ENCODE peak calls at places on chromosomes 6 and 20, in five cellular contexts. I is heart left ventricle, N is pancreas, R is kidney epithelial cell, Q is left ventricle myocardium inferior. D is an unnamed sample.

GRCh38 chr6:23349521-23350147 is 776.4 kb upstream of the NRSN1 start:
- DNase-seq in I (no peak), N (no peak), R (peak; percentile 50), Q (no peak), D (peak; percentile 93)

GRCh38 chr6:81793811-81794210 is 41.3 kb upstream of the TENT5A start:
- DNase-seq in I (no peak), N (no peak), R (no peak), Q (no peak), D (peak; percentile 76)

GRCh38 chr6:159067334-159067733 is 22.5 kb upstream of the TAGAP start:
- DNase-seq in I (no peak), N (no peak), R (no peak), Q (no peak), D (peak; percentile 17)

GRCh38 chr6:40960784-40961430 is 78.1 kb downstream of the UNC5CL start:
- DNase-seq in I (no peak), N (no peak), R (no peak), Q (no peak), D (peak; percentile 36)

GRCh38 chr6:39005774-39006173 is 42.8 kb upstream of the GLP1R start:
- DNase-seq in I (no peak), N (peak; percentile 46), R (no peak), Q (no peak), D (no peak)

GRCh38 chr6:134678436-134678889 is 271.4 kb downstream of the ALDH8A1 start:
- DNase-seq in I (peak; percentile 76), N (peak; percentile 64), R (peak; percentile 37), Q (peak; percentile 62), D (peak; percentile 89)

GRCh38 chr20:2603816-2604505 is 48.5 kb upstream of the NOP56 start:
- DNase-seq in I (no peak), N (no peak), R (no peak), Q (no peak), D (no peak)

GRCh38 chr6:113329942-113330897 is 526.9 kb upstream of the MARCKS start:
- DNase-seq in I (no peak), N (no peak), R (no peak), Q (no peak), D (no peak)

GRCh38 chr20:60407011-60407771 is 449.0 kb downstream of the CDH26 start:
- DNase-seq in I (no peak), N (no peak), R (no peak), Q (no peak), D (no peak)

GRCh38 chr20:49280463-49281058 is 2.7 kb upstream of the ZNFX1 start:
- DNase-seq in I (no peak), N (no peak), R (no peak), Q (no peak), D (no peak)

GRCh38 chr20:62735331-62735821 is 26.7 kb downstream of the NTSR1 start:
- DNase-seq in I (peak; percentile 18), N (peak; percentile 20), R (no peak), Q (no peak), D (no peak)

GRCh38 chr6:28357036-28357435 is 7.3 kb downstream of the ZKSCAN3 start:
- DNase-seq in I (no peak), N (no peak), R (no peak), Q (no peak), D (peak; percentile 7)

GRCh38 chr6:45808041-45808440 is 207.6 kb downstream of the CLIC5 start:
- DNase-seq in I (no peak), N (no peak), R (no peak), Q (no peak), D (no peak)

GRCh38 chr6:162626869-162627268 is 100.7 kb downstream of the PRKN start:
- DNase-seq in I (no peak), N (no peak), R (no peak), Q (no peak), D (no peak)

GRCh38 chr6:43895656-43896055 is 125.6 kb downstream of the VEGFA start:
- DNase-seq in I (no peak), N (no peak), R (no peak), Q (no peak), D (no peak)

GRCh38 chr20:33159713-33160112 is 8.2 kb upstream of the BPIFA2 start:
- DNase-seq in I (no peak), N (no peak), R (no peak), Q (no peak), D (no peak)

GRCh38 chr6:35128496-35128895 is 12.6 kb downstream of the TCP11 start:
- DNase-seq in I (no peak), N (no peak), R (no peak), Q (no peak), D (no peak)

GRCh38 chr6:48628316-48628715 is 517.3 kb upstream of the PTCHD4 start:
- DNase-seq in I (no peak), N (no peak), R (no peak), Q (no peak), D (no peak)

GRCh38 chr6:121549741-121550140 is 114.3 kb downstream of the GJA1 start:
- DNase-seq in I (no peak), N (no peak), R (peak; percentile 12), Q (no peak), D (peak; percentile 88)

GRCh38 chr6:124482071-124482491 is 480.2 kb upstream of the RNF217 start:
- DNase-seq in I (no peak), N (no peak), R (no peak), Q (no peak), D (no peak)

GRCh38 chr20:46939031-46939430 is 44.4 kb downstream of the EYA2 start:
- DNase-seq in I (no peak), N (no peak), R (no peak), Q (no peak), D (peak; percentile 43)

GRCh38 chr6:13763740-13764381 is 50.5 kb downstream of the MCUR1 start:
- DNase-seq in I (no peak), N (no peak), R (no peak), Q (no peak), D (no peak)

GRCh38 chr6:32046450-32047083 is 8.4 kb downstream of the CYP21A2 start:
- DNase-seq in I (peak; percentile 73), N (no peak), R (no peak), Q (peak; percentile 40), D (peak; percentile 20)

GRCh38 chr6:47071681-47072080 is 29.5 kb upstream of the ADGRF1 start:
- DNase-seq in I (no peak), N (no peak), R (no peak), Q (no peak), D (no peak)

GRCh38 chr6:53833147-53833546 is 38.3 kb downstream of the LRRC1 start:
- DNase-seq in I (no peak), N (no peak), R (peak; percentile 25), Q (no peak), D (no peak)
- H3K4me3 ChIP-seq in I (no peak overlapping the region), N (no peak overlapping the region), R (no peak overlapping the region), Q (no peak overlapping the region), D (no peak overlapping the region)

DNA sequence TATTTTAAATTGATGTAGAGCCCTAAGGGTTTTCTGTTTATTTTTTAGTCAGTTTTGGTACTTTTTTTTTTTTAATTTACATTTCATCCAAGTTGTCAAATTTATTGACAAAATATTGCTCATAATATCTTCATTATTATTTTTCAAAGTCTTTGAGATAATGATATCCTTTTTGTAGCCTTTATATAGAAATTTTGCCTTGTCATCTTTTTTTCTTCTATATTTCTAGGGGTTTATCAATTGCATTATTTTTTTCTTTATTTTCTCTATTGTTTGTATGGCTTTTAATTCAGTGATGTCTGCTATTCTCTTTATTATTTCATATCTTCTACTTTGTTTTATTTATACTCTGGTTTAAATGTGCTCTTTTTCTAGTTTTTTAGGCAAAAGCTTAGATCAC is 863.0 kb upstream of the GJE1 start:
- DNase-seq in I (no peak), N (no peak), R (no peak), Q (no peak), D (no peak)
- H3K4me3 ChIP-seq in I (no peak overlapping the region), N (no peak overlapping the region), R (no peak overlapping the region), Q (no peak overlapping the region), D (no peak overlapping the region)

DNA sequence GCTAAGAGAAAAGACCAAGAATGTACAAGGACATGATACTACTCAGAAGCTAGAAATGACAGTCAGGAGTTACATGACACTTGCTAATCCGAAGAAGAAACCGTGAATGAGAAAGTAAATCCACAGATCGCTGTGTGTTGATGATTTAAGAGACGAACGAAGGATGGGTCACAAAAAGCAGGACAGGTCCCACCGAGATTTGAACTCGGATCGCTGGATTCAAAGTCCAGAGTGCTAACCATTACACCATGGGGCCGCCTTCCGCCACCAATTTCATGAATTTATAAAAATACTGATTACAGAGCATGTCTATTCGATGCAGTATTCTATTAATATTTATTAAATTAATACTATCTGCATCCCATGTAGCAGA is 54.0 kb upstream of the BTN3A2 start:
- DNase-seq in I (no peak), N (no peak), R (no peak), Q (no peak), D (peak; percentile 74)
- H3K4me3 ChIP-seq in I (no peak overlapping the region), N (no peak overlapping the region), R (no peak overlapping the region), Q (peak overlapping the region; percentile 66), D (peak overlapping the region; percentile 66)

GRCh38 chr6:129679250-129679649 is 30.7 kb downstream of the ARHGAP18 start:
- DNase-seq in I (no peak), N (no peak), R (no peak), Q (no peak), D (peak; percentile 81)

GRCh38 chr6:129677634-129678325 is 32.2 kb downstream of the ARHGAP18 start:
- DNase-seq in I (no peak), N (no peak), R (no peak), Q (no peak), D (peak; percentile 42)

GRCh38 chr6:129678463-129678862 is 31.5 kb downstream of the ARHGAP18 start:
- DNase-seq in I (no peak), N (no peak), R (no peak), Q (no peak), D (no peak)

GRCh38 chr6:129680633-129681032 is 29.3 kb downstream of the ARHGAP18 start:
- DNase-seq in I (no peak), N (no peak), R (no peak), Q (no peak), D (no peak)

DNA sequence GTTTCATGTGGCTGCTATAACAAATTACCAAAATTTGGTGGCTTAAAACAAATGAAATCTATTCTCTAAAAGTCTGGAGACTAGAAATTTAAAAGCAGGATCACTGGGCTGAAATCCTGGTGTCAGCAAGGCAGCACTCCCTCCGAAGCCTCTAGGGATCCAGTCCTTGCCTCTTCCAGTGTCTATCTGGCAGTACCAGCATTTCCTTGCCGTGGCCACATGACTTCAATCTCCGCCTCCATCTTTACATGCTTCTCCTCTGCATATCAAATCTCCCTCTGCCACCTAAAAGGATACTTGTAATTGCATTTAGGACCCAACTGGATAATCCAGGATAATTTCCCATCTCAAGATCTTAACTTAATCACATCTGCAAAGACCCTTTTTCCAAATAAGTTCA is 30.2 kb downstream of the ARHGAP18 start:
- DNase-seq in I (no peak), N (no peak), R (no peak), Q (no peak), D (peak; percentile 54)
- H3K4me3 ChIP-seq in I (no peak overlapping the region), N (no peak overlapping the region), R (no peak overlapping the region), Q (no peak overlapping the region), D (no peak overlapping the region)

D was measured in fibroblast of mammary gland.